ENCODE peak calls at places on chromosomes 6 and 20, in four cellular contexts. M is SK-N-SH, V is H1, T is tibial nerve. X is an unnamed sample.
A peak's percentile ranks its signal among the peaks of the same experiment; 100 is the strongest.

GRCh38 chr6:108164815-108165706 is 761 bp upstream of the NR2E1 start:
- DNase-seq in M (peak; percentile 68), V (peak; percentile 80), T (no peak), X (no peak)

GRCh38 chr6:12208190-12208589 is 82.0 kb upstream of the EDN1 start:
- DNase-seq in M (no peak), V (no peak), T (no peak), X (no peak)

GRCh38 chr6:97850458-97851218 is 567.6 kb upstream of the MMS22L start:
- DNase-seq in M (no peak), V (no peak), T (no peak), X (no peak)

GRCh38 chr6:154478691-154479090 is 31.8 kb downstream of the CNKSR3 start:
- DNase-seq in M (no peak), V (no peak), T (no peak), X (no peak)

GRCh38 chr6:90918361-90918760 is 331.5 kb upstream of the MAP3K7 start:
- DNase-seq in M (no peak), V (no peak), T (no peak), X (no peak)

GRCh38 chr20:63183422-63184146 is 32.3 kb downstream of the YTHDF1 start:
- DNase-seq in M (peak; percentile 76), V (peak; percentile 92), T (no peak), X (peak; percentile 57)

GRCh38 chr20:43746344-43747137 is 19.7 kb upstream of the GTSF1L start:
- DNase-seq in M (no peak), V (no peak), T (no peak), X (no peak)

GRCh38 chr6:3876131-3876530 is 27.0 kb downstream of the FAM50B start:
- DNase-seq in M (no peak), V (no peak), T (peak; percentile 31), X (no peak)

GRCh38 chr6:104540743-104541142 is 319.0 kb downstream of the HACE1 start:
- DNase-seq in M (no peak), V (no peak), T (no peak), X (no peak)

GRCh38 chr6:70415247-70415646 is 1.9 kb downstream of the FAM135A start:
- DNase-seq in M (no peak), V (no peak), T (no peak), X (no peak)

GRCh38 chr6:34531580-34532201 is 24.4 kb downstream of the SPDEF start:
- DNase-seq in M (no peak), V (peak; percentile 80), T (peak; percentile 76), X (peak; percentile 86)

GRCh38 chr20:44501448-44501847 is 20.4 kb downstream of the SERINC3 start:
- DNase-seq in M (no peak), V (no peak), T (no peak), X (no peak)

GRCh38 chr20:2602046-2602735 is 50.2 kb upstream of the NOP56 start:
- DNase-seq in M (no peak), V (no peak), T (no peak), X (no peak)

GRCh38 chr6:147534116-147534865 is 25.8 kb downstream of the SAMD5 start:
- DNase-seq in M (no peak), V (no peak), T (no peak), X (no peak)

GRCh38 chr20:1371235-1371782 is 21.5 kb downstream of the FKBP1A start:
- DNase-seq in M (no peak), V (no peak), T (no peak), X (no peak)

GRCh38 chr20:2261105-2261504 is 34.7 kb upstream of the TGM3 start:
- DNase-seq in M (no peak), V (no peak), T (no peak), X (no peak)

GRCh38 chr6:96116674-96117073 is 100.9 kb downstream of the FUT9 start:
- DNase-seq in M (no peak), V (no peak), T (no peak), X (no peak)

GRCh38 chr6:157107915-157108651 is 215.2 kb downstream of the TMEM242 start:
- DNase-seq in M (peak; percentile 57), V (no peak), T (no peak), X (no peak)

GRCh38 chr20:40803381-40803780 is 114.3 kb upstream of the MAFB start:
- DNase-seq in M (no peak), V (no peak), T (no peak), X (no peak)

GRCh38 chr6:54519161-54519560 is 210.9 kb downstream of the TINAG start:
- DNase-seq in M (no peak), V (no peak), T (no peak), X (no peak)

GRCh38 chr6:147546501-147547368 is 38.2 kb downstream of the SAMD5 start:
- DNase-seq in M (no peak), V (no peak), T (no peak), X (no peak)

GRCh38 chr6:29737707-29738630 is 14.7 kb downstream of the HLA-F start:
- DNase-seq in M (peak; percentile 64), V (peak; percentile 84), T (peak; percentile 26), X (no peak)

GRCh38 chr6:43076093-43076927 is at the start of gene PTK7:
- DNase-seq in M (peak; percentile 98), V (peak; percentile 88), T (no peak), X (peak; percentile 81)

GRCh38 chr20:47282864-47283263 is 73.6 kb downstream of the ZMYND8 start:
- DNase-seq in M (no peak), V (no peak), T (no peak), X (no peak)

GRCh38 chr6:135922170-135922569 is 70.7 kb downstream of the PDE7B start:
- DNase-seq in M (peak; percentile 31), V (no peak), T (no peak), X (no peak)

GRCh38 chr6:105618247-105618646 is 215.4 kb upstream of the PREP start:
- DNase-seq in M (no peak), V (no peak), T (no peak), X (no peak)

DNA sequence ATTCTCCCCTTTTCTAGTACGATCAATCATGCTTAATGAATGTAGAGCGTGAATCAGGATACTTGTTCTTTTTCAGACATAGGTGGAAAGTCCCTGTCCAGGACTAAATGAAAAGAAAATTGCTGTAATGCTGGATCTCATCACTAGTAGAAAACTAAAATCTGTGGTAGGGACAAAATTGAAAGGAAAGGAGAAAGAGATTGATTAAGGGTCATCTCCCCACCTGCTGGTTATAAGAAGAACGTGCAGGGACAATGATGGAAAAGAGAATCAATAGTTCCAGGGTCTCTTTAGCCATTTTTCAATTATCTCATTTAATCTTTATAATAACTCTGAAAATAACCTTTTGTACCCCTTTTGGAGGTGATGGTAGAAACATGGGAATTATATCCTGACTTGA is 18.7 kb upstream of the HLA-DRB1 start:
- DNase-seq in M (no peak), V (no peak), T (no peak), X (no peak)
- TF ChIP-seq CTCF in M (no peak), V (no peak), T (no peak), X (no peak)

DNA sequence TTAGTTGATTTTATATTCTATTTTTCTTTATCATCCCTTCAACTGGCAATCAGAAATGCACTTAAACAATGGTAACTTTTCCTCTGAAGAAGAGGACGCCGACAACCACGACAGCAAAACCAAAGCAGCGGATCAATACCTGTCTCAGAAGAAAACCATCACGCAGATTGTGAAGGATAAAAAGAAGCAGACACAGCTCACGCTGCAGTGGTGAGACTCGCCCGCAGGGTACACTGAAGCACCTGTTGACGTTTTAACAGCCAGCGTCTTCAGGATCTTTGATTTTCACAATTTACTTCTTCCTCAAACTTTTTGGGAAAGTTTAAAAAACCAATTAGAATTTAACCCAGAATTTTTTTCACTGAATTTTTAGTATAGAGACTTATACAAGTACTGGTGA is 701 bp downstream of the RFX6 start:
- DNase-seq in M (peak; percentile 6), V (no peak), T (no peak), X (no peak)
- H3K4me3 ChIP-seq in M (no peak overlapping the region), V (peak overlapping the region; percentile 74), T (no peak overlapping the region), X (no peak overlapping the region)

GRCh38 chr20:49982072-49982345 is 771 bp upstream of the SNAI1 start:
- DNase-seq in M (no peak), V (no peak), T (no peak), X (no peak)
- TF ChIP-seq EP300 in M (no peak), V (no peak), T (no peak), X (no peak)

GRCh38 chr6:32857156-32857891 is 3.3 kb downstream of the PSMB9 start:
- DNase-seq in M (no peak), V (no peak), T (no peak), X (no peak)
- TF ChIP-seq CTCF in M (no peak), V (no peak), T (no peak), X (no peak)

GRCh38 chr6:101393291-101394251 is at the start of gene GRIK2:
- DNase-seq in M (peak; percentile 81), V (peak; percentile 79), T (no peak), X (no peak)

GRCh38 chr6:101397199-101397598 is 3.7 kb downstream of the GRIK2 start:
- DNase-seq in M (peak; percentile 60), V (no peak), T (no peak), X (no peak)

GRCh38 chr6:101392561-101393230 is 812 bp upstream of the GRIK2 start:
- DNase-seq in M (peak; percentile 73), V (peak; percentile 65), T (no peak), X (no peak)

GRCh38 chr6:101396552-101397173 is 3.2 kb downstream of the GRIK2 start:
- DNase-seq in M (no peak), V (peak; percentile 81), T (no peak), X (peak; percentile 57)

GRCh38 chr6:101395345-101395744 is 1.8 kb downstream of the GRIK2 start:
- DNase-seq in M (no peak), V (no peak), T (no peak), X (no peak)
- H3K4me3 ChIP-seq in M (no peak overlapping the region), V (no peak overlapping the region), T (no peak overlapping the region), X (no peak overlapping the region)

DNA sequence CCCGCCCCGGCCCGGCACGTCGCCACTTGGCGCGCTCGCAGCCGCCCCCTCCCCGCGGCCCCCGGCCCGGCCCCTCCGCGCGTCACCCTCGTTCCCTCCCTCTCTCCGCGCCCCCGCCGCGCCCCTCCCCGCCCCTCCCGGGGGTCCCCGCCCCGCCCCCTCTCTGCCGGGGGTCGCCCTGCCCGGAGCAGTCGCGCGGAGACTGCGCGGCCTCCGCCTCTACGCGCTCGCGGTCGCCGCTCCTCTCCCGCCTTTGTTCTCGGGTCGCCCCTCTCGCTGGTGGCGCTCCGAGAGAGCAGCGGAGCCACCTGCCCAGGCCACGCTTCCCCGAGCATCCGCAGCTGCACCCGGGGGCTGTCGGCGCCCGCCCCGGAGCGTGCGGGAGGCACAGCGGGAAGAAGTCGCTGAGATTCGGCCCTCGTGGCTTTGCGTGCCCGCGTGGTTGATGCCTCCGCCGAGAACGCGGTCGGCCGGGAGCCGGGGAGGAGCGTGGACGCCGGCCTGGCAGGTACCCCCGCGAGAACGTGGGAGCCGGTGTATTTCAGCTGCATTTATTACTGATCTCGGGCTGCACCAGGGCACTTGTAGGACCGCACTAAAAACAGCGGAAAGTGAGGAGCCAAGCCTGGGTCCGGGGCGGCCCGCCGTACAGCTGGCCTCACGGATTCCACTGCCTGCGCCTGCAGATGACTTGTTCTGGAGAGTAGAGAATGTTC is 412 bp upstream of the PHF10 start:
- DNase-seq in M (peak; percentile 97), V (peak; percentile 84), T (no peak), X (peak; percentile 77)
- TF ChIP-seq EP300 in M (no peak), V (no peak), T (peak; percentile 76), X (no peak)

GRCh38 chr20:23142162-23143050 is 56.3 kb upstream of the CD93 start:
- DNase-seq in M (no peak), V (no peak), T (no peak), X (no peak)
- TF ChIP-seq CTCF in M (no peak), V (no peak), T (no peak), X (no peak)